ENCODE peak calls at places on chromosomes 5 and 9, in nine cellular contexts. M is ecto neural progenitor cell, E is BJ, T is RPMI7951, Z is iris pigment epithelial cell, V is GM20000, G is HFF-Myc, I is lower lobe of right lung, B is IMR-90. N is an unnamed sample.

GRCh38 chr9:2086971-2087370 is 71.8 kb downstream of the SMARCA2 start:
- DNase-seq in Z (no peak), V (peak; percentile 16), M (no peak), B (no peak), G (no peak), I (no peak), T (no peak), E (no peak), N (no peak)

GRCh38 chr5:52786937-52787599 is 648 bp upstream of the ITGA1 start:
- DNase-seq in V (peak; percentile 40), B (peak; percentile 31), Z (no peak), T (no peak), G (no peak), E (no peak), M (no peak), I (peak; percentile 32), N (no peak)

GRCh38 chr5:54944364-54944763 is 41.0 kb downstream of the ESM1 start:
- DNase-seq in I (no peak), Z (peak; percentile 54), B (peak; percentile 58), T (peak; percentile 26), V (peak; percentile 31), E (no peak), G (peak; percentile 16), M (no peak), N (no peak)

GRCh38 chr9:35914307-35914807 is 5.1 kb downstream of the SPAAR start:
- DNase-seq in T (peak; percentile 88), I (peak; percentile 73), Z (no peak), G (no peak), E (no peak), B (peak; percentile 47), V (no peak), M (peak; percentile 65), N (no peak)

GRCh38 chr5:113336975-113337374 is 97.8 kb downstream of the TSSK1B start:
- DNase-seq in T (peak; percentile 81), B (peak; percentile 77), G (no peak), Z (peak; percentile 70), M (no peak), I (no peak), V (peak; percentile 6), E (no peak), N (no peak)

GRCh38 chr5:41707853-41708603 is 162.2 kb downstream of the OXCT1 start:
- DNase-seq in E (peak; percentile 19), V (peak; percentile 42), B (peak; percentile 76), I (no peak), G (peak; percentile 24), Z (peak; percentile 74), M (no peak), T (peak; percentile 37), N (peak; percentile 37)

GRCh38 chr9:74960548-74960947 is 7.8 kb upstream of the C9orf40 start:
- DNase-seq in V (no peak), E (peak; percentile 33), Z (peak; percentile 90), B (peak; percentile 79), M (no peak), I (no peak), T (peak; percentile 35), G (no peak), N (no peak)

GRCh38 chr9:34400275-34400674 is 23.6 kb upstream of the MYORG start:
- DNase-seq in Z (no peak), G (no peak), T (no peak), E (no peak), I (no peak), B (no peak), M (no peak), V (no peak), N (no peak)

GRCh38 chr9:28289732-28290131 is 716.5 kb upstream of the C9orf72 start:
- DNase-seq in Z (no peak), G (no peak), T (no peak), E (no peak), M (no peak), I (no peak), B (no peak), V (no peak), N (no peak)

GRCh38 chr5:151155777-151156731 is 1.5 kb downstream of the ANXA6 start:
- DNase-seq in I (no peak), G (no peak), V (peak; percentile 51), B (peak; percentile 68), Z (peak; percentile 67), E (no peak), T (peak; percentile 77), M (peak; percentile 54), N (no peak)

GRCh38 chr5:34487202-34487879 is 168.8 kb upstream of the RAI14 start:
- DNase-seq in B (peak; percentile 97), E (peak; percentile 79), M (no peak), I (peak; percentile 62), G (no peak), V (no peak), T (peak; percentile 75), Z (peak; percentile 98), N (peak; percentile 60)

GRCh38 chr5:75337366-75338021 is 474 bp downstream of the HMGCR start:
- DNase-seq in E (no peak), G (no peak), I (no peak), V (peak; percentile 16), Z (peak; percentile 22), M (no peak), B (no peak), T (peak; percentile 17), N (no peak)

GRCh38 chr5:109830955-109831502 is 141.3 kb downstream of the MAN2A1 start:
- DNase-seq in V (no peak), M (no peak), Z (peak; percentile 80), T (peak; percentile 60), I (no peak), G (peak; percentile 74), B (peak; percentile 76), E (peak; percentile 25), N (no peak)

GRCh38 chr5:67301285-67301904 is 104.8 kb upstream of the CD180 start:
- DNase-seq in V (no peak), Z (peak; percentile 95), I (peak; percentile 63), G (peak; percentile 65), T (peak; percentile 93), B (peak; percentile 82), E (peak; percentile 82), M (no peak), N (no peak)

N was measured in brain pericyte.